ENCODE peak calls at places on chromosome 1, in nine cellular contexts. One of them, this sample, is unnamed.

GRCh38 chr1:177309884-177310283 is 139.1 kb downstream of the BRINP2 start:
- DNase-seq in RPMI7951: peak
- DNase-seq in NCI-H1105 treated with DMSO at 0.1 percent for 48 hours: no peak
- DNase-seq in endodermal cell: no peak
- DNase-seq in ELR: no peak
- DNase-seq in EH: no peak
- DNase-seq in activated T-cell treated with anti-CD3 and anti-CD28 coated beads for 1 hour: no peak
- DNase-seq in KBM-7: no peak
- DNase-seq in stimulated activated CD4-positive, alpha-beta T cell treated with anti-CD3 and anti-CD28 coated beads, Interleukin-15, amount 100 ng/mL, for 1 hour: no peak
- DNase-seq in this sample: no peak

GRCh38 chr1:240508950-240509349 is 103.0 kb downstream of the GREM2 start:
- DNase-seq in RPMI7951: peak
- DNase-seq in NCI-H1105 treated with DMSO at 0.1 percent for 48 hours: no peak
- DNase-seq in endodermal cell: no peak
- DNase-seq in ELR: no peak
- DNase-seq in EH: peak
- DNase-seq in activated T-cell treated with anti-CD3 and anti-CD28 coated beads for 1 hour: no peak
- DNase-seq in KBM-7: no peak
- DNase-seq in stimulated activated CD4-positive, alpha-beta T cell treated with anti-CD3 and anti-CD28 coated beads, Interleukin-15, amount 100 ng/mL, for 1 hour: no peak
- DNase-seq in this sample: no peak

GRCh38 chr1:171188388-171189266 is 3.5 kb downstream of the FMO2 start:
- DNase-seq in RPMI7951: peak
- DNase-seq in NCI-H1105 treated with DMSO at 0.1 percent for 48 hours: peak
- DNase-seq in endodermal cell: peak
- DNase-seq in ELR: peak
- DNase-seq in EH: peak
- DNase-seq in activated T-cell treated with anti-CD3 and anti-CD28 coated beads for 1 hour: peak
- DNase-seq in KBM-7: peak
- DNase-seq in stimulated activated CD4-positive, alpha-beta T cell treated with anti-CD3 and anti-CD28 coated beads, Interleukin-15, amount 100 ng/mL, for 1 hour: no peak
- DNase-seq in this sample: peak

GRCh38 chr1:201345081-201345355 is 32.5 kb downstream of the TNNT2 start:
- DNase-seq in RPMI7951: no peak
- DNase-seq in NCI-H1105 treated with DMSO at 0.1 percent for 48 hours: no peak
- DNase-seq in endodermal cell: no peak
- DNase-seq in ELR: no peak
- DNase-seq in EH: no peak
- DNase-seq in activated T-cell treated with anti-CD3 and anti-CD28 coated beads for 1 hour: no peak
- DNase-seq in KBM-7: no peak
- DNase-seq in stimulated activated CD4-positive, alpha-beta T cell treated with anti-CD3 and anti-CD28 coated beads, Interleukin-15, amount 100 ng/mL, for 1 hour: no peak
- DNase-seq in this sample: no peak

GRCh38 chr1:240385985-240386978 is 225.7 kb downstream of the GREM2 start:
- DNase-seq in RPMI7951: peak
- DNase-seq in NCI-H1105 treated with DMSO at 0.1 percent for 48 hours: no peak
- DNase-seq in endodermal cell: no peak
- DNase-seq in ELR: peak
- DNase-seq in EH: peak
- DNase-seq in activated T-cell treated with anti-CD3 and anti-CD28 coated beads for 1 hour: no peak
- DNase-seq in KBM-7: no peak
- DNase-seq in stimulated activated CD4-positive, alpha-beta T cell treated with anti-CD3 and anti-CD28 coated beads, Interleukin-15, amount 100 ng/mL, for 1 hour: no peak
- DNase-seq in this sample: peak

GRCh38 chr1:212110617-212111016 is 75.1 kb downstream of the DTL start:
- DNase-seq in RPMI7951: no peak
- DNase-seq in NCI-H1105 treated with DMSO at 0.1 percent for 48 hours: no peak
- DNase-seq in endodermal cell: no peak
- DNase-seq in ELR: no peak
- DNase-seq in EH: peak
- DNase-seq in activated T-cell treated with anti-CD3 and anti-CD28 coated beads for 1 hour: no peak
- DNase-seq in KBM-7: no peak
- DNase-seq in stimulated activated CD4-positive, alpha-beta T cell treated with anti-CD3 and anti-CD28 coated beads, Interleukin-15, amount 100 ng/mL, for 1 hour: no peak
- DNase-seq in this sample: no peak

GRCh38 chr1:6288674-6289073 is 27.8 kb upstream of the GPR153 start:
- DNase-seq in RPMI7951: no peak
- DNase-seq in NCI-H1105 treated with DMSO at 0.1 percent for 48 hours: no peak
- DNase-seq in endodermal cell: no peak
- DNase-seq in ELR: no peak
- DNase-seq in EH: no peak
- DNase-seq in activated T-cell treated with anti-CD3 and anti-CD28 coated beads for 1 hour: no peak
- DNase-seq in KBM-7: no peak
- DNase-seq in stimulated activated CD4-positive, alpha-beta T cell treated with anti-CD3 and anti-CD28 coated beads, Interleukin-15, amount 100 ng/mL, for 1 hour: no peak
- DNase-seq in this sample: no peak

GRCh38 chr1:206757524-206758266 is 12.9 kb upstream of the IL19 start:
- DNase-seq in RPMI7951: no peak
- DNase-seq in NCI-H1105 treated with DMSO at 0.1 percent for 48 hours: no peak
- DNase-seq in endodermal cell: no peak
- DNase-seq in ELR: no peak
- DNase-seq in EH: no peak
- DNase-seq in activated T-cell treated with anti-CD3 and anti-CD28 coated beads for 1 hour: no peak
- DNase-seq in KBM-7: no peak
- DNase-seq in stimulated activated CD4-positive, alpha-beta T cell treated with anti-CD3 and anti-CD28 coated beads, Interleukin-15, amount 100 ng/mL, for 1 hour: no peak
- DNase-seq in this sample: no peak